ENCODE peak calls at places on chromosome X, in seven cellular contexts. E, P, O, Y, Q, I and K are unnamed samples.

GRCh38 chrX:148649145-148649645 is 148.8 kb downstream of the AFF2 start:
- DNase-seq in Y (no peak), O (no peak), E (no peak), I (no peak), P (no peak), Q (no peak), K (no peak)

GRCh38 chrX:152878976-152879755 is 18.7 kb upstream of the ZNF185 start:
- DNase-seq in Q (no peak), P (no peak), I (no peak), O (no peak), Y (no peak), E (no peak), K (no peak)

GRCh38 chrX:150405576-150405975 is 42.5 kb downstream of the MAMLD1 start:
- DNase-seq in I (no peak), Y (no peak), O (no peak), E (no peak), P (no peak), Q (no peak), K (no peak)

GRCh38 chrX:47218280-47218919 is at the start of gene CDK16:
- DNase-seq in I (peak), P (peak), Y (peak), O (peak), E (peak), Q (peak), K (peak)

GRCh38 chrX:1578511-1579173 is 12.8 kb upstream of the AKAP17A start:
- DNase-seq in O (no peak), Q (peak), P (no peak), E (no peak), Y (no peak), I (no peak), K (no peak)

GRCh38 chrX:68146054-68146453 is 287.2 kb downstream of the OPHN1 start:
- DNase-seq in P (no peak), O (no peak), Y (peak), Q (no peak), E (no peak), I (no peak), K (no peak)

GRCh38 chrX:140815868-140816267 is 106.3 kb downstream of the LINC00632 start:
- DNase-seq in O (no peak), P (no peak), Q (no peak), Y (peak), I (no peak), E (no peak), K (no peak)

GRCh38 chrX:40267334-40268118 is 169.8 kb upstream of the BCOR start:
- DNase-seq in E (no peak), Q (no peak), I (no peak), P (peak), Y (no peak), O (no peak), K (no peak)

GRCh38 chrX:24259544-24260240 is 54.2 kb downstream of the SUPT20HL2 start:
- DNase-seq in O (no peak), I (peak), P (no peak), Y (peak), Q (peak), E (no peak), K (no peak)

GRCh38 chrX:12975999-12976558 is 1.2 kb downstream of the TMSB4X start:
- DNase-seq in Y (peak), O (no peak), E (peak), P (peak), Q (peak), I (no peak), K (peak)

GRCh38 chrX:44330227-44330626 is 13.2 kb downstream of the EFHC2 start:
- DNase-seq in Q (no peak), O (no peak), Y (no peak), P (no peak), I (no peak), E (no peak), K (no peak)

GRCh38 chrX:3428762-3429161 is 82.3 kb upstream of the MXRA5 start:
- DNase-seq in P (no peak), O (no peak), E (no peak), I (no peak), Q (no peak), Y (no peak), K (no peak)

GRCh38 chrX:43266487-43266886 is 389.6 kb upstream of the MAOA start:
- DNase-seq in O (no peak), E (no peak), Q (no peak), I (no peak), Y (no peak), P (no peak), K (no peak)

GRCh38 chrX:9368262-9368661 is 96.6 kb upstream of the TBL1X start:
- DNase-seq in E (no peak), P (no peak), Y (no peak), Q (peak), O (no peak), I (no peak), K (no peak)

GRCh38 chrX:41688835-41689234 is at the start of gene GPR34:
- DNase-seq in E (peak), O (no peak), Y (no peak), Q (no peak), I (no peak), P (no peak), K (peak)
- H3K27ac ChIP-seq in E (no peak), O (no peak), Y (no peak), Q (no peak), I (no peak), P (peak), K (no peak)

DNA sequence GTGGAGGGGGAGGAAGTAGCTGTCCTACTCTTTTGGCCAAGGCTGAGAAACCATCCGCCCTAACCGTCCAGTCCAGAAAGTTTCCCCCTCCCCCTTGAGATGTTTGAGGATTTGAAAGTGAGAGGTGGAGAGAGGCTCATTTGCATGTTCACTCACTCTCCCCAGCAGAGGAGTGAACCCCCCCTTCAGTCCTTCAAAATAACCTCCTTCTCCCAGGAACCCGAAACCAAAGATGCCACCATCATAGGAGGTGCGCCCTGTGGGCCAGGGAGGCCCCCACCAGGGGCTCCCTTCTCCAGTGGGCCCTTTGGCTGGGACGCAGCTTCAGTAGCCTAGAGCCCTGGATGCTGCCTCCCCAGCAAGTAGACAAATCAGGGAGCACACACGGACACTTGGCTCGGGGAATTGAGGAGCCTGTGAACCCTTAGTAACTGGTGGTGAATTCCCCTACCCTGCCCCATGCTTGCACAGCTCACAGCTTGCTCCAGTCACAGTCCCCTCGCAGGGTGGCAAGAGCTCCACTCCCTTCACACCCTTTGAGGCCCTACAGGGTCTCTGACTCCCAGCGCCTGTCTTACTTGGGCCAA is 25.6 kb downstream of the ELF4 start:
- DNase-seq in E (no peak), Q (no peak), I (no peak), Y (no peak), O (no peak), P (no peak), K (no peak)
- H3K4me3 ChIP-seq in E (peak), Q (no peak), I (no peak), Y (no peak), O (peak), P (no peak), K (peak)

GRCh38 chrX:81021478-81021877 is 180.2 kb downstream of the HMGN5 start:
- DNase-seq in O (no peak), I (no peak), P (no peak), E (no peak), Y (no peak), Q (no peak), K (no peak)
- H3K27ac ChIP-seq in O (no peak), I (no peak), P (no peak), E (no peak), Y (no peak), Q (no peak), K (no peak)

DNA sequence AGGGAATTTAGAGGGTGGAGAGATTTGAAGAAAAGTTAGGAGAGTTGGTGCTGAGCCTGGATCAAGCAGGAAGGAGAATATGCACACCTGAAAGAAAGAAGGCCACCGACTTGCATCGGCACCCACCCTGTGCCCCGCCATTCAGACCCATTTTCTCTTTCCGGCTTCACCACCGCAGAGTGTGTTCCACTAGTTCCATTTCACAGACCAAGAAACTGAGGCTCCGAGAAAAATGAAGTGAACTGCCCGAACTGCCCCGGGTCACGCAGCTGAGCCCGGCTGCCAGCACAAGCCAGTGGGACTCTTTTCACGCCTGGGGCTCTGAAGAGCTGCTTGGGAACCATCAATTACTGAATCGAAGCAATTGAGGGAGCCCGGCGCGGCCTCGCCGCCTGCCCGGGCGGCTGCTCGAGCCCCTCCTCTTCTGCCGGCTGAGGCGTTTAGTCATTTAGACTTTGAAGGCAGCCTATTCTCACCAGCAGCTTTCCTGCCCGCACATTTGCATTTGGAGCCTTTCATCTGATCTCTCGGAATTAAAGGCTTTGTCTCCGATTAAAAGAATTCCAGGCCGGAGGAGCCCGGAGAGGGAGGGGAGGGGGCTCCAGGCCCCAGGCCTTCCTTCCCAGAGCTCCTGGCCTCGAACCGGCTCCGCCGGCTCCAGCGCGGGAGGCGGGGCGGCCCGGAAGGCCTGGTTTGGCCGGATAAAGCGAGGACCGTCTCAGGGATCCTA is 140.2 kb upstream of the PJA1 start:
- DNase-seq in Q (no peak), I (no peak), P (no peak), Y (no peak), O (no peak), E (no peak), K (no peak)
- H3K4me3 ChIP-seq in Q (no peak), I (no peak), P (no peak), Y (no peak), O (no peak), E (no peak), K (no peak)

GRCh38 chrX:70175338-70175737 is 1.9 kb upstream of the DGAT2L6 start:
- DNase-seq in P (no peak), E (no peak), Q (no peak), I (no peak), Y (no peak), O (no peak), K (no peak)
- H3K27ac ChIP-seq in P (no peak), E (no peak), Q (no peak), I (no peak), Y (no peak), O (no peak), K (no peak)